ENCODE peak calls at places on chromosomes 3 and 15, in seven cellular contexts. J is AG09319, C is Peyer's patch, B is psoas muscle, K is natural killer cell, L is dorsolateral prefrontal cortex, O is H1. Q is an unnamed sample.

GRCh38 chr15:43105077-43105769 is 615 bp downstream of the UBR1 start:
- DNase-seq in O (no peak), C (peak), K (peak), L (no peak), B (no peak), J (no peak), Q (no peak)

GRCh38 chr15:67543348-67543718 is 830 bp downstream of the MAP2K5 start:
- DNase-seq in L (no peak), C (peak), B (peak), K (no peak), O (no peak), J (no peak), Q (no peak)

GRCh38 chr3:125331243-125331642 is 43.9 kb downstream of the ZNF148 start:
- DNase-seq in B (no peak), J (no peak), K (no peak), O (no peak), L (no peak), C (no peak), Q (no peak)

GRCh38 chr3:140863481-140864084 is 78.1 kb upstream of the SLC25A36 start:
- DNase-seq in C (peak), B (no peak), K (no peak), J (peak), O (peak), L (peak), Q (peak)

GRCh38 chr3:128942161-128942952 is 51.5 kb downstream of the CFAP92 start:
- DNase-seq in C (no peak), J (no peak), L (no peak), K (no peak), O (no peak), B (no peak), Q (no peak)

GRCh38 chr3:65627102-65627501 is 411.6 kb downstream of the MAGI1 start:
- DNase-seq in J (no peak), B (no peak), L (no peak), O (no peak), K (no peak), C (no peak), Q (no peak)

GRCh38 chr3:20322085-20322484 is 136.1 kb upstream of the SGO1 start:
- DNase-seq in J (no peak), K (no peak), L (no peak), C (no peak), B (no peak), O (no peak), Q (no peak)

GRCh38 chr3:99966657-99967420 is 147.5 kb downstream of the FILIP1L start:
- DNase-seq in K (no peak), J (no peak), O (no peak), L (no peak), C (no peak), B (no peak), Q (no peak)

GRCh38 chr3:119774419-119774818 is 7.5 kb upstream of the NR1I2 start:
- DNase-seq in L (no peak), C (no peak), B (no peak), O (no peak), J (no peak), K (no peak), Q (no peak)

GRCh38 chr3:46461971-46462910 is 2.5 kb downstream of the LTF start:
- DNase-seq in K (no peak), L (no peak), J (no peak), B (no peak), O (peak), C (no peak), Q (no peak)
- TF ChIP-seq CTCF in K (no peak), L (no peak), J (no peak), B (no peak), O (peak), C (no peak), Q (no peak)

DNA sequence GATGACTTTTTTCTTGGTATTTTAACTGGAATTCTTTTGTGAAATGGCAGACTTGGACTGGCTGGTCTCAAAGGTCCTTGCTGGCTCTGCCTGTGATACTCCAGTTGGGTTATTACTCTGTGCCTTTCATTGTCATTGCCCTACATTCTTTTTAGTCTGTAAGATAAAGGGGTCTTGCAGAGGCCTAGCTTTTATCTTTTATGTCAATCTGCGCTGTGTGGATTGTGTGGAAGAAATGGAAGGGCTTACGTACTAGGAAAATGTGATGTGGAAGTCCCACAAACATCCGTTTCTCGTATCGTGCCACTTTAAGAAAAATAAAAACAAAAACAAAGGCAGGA is 8.7 kb upstream of the TMEM212 start:
- DNase-seq in J (no peak), B (no peak), O (no peak), L (no peak), K (no peak), C (no peak), Q (no peak)
- TF ChIP-seq CTCF in J (no peak), B (no peak), O (no peak), L (no peak), K (peak), C (no peak), Q (no peak)

GRCh38 chr3:170189396-170190256 is 8.1 kb upstream of the PHC3 start:
- DNase-seq in K (no peak), J (no peak), L (no peak), C (no peak), B (no peak), O (no peak), Q (no peak)
- TF ChIP-seq CTCF in K (peak), J (no peak), L (no peak), C (no peak), B (no peak), O (no peak), Q (no peak)

GRCh38 chr15:89195836-89196235 is 25.5 kb downstream of the RLBP1 start:
- DNase-seq in K (no peak), C (no peak), O (no peak), L (no peak), J (peak), B (no peak), Q (no peak)

GRCh38 chr15:89192136-89192535 is 29.2 kb downstream of the RLBP1 start:
- DNase-seq in L (no peak), B (no peak), K (no peak), O (no peak), J (no peak), C (no peak), Q (no peak)

GRCh38 chr15:89196241-89196640 is 25.1 kb downstream of the RLBP1 start:
- DNase-seq in J (no peak), C (no peak), O (no peak), B (no peak), K (no peak), L (no peak), Q (no peak)

GRCh38 chr15:89194608-89195007 is 26.8 kb downstream of the RLBP1 start:
- DNase-seq in J (no peak), O (no peak), K (no peak), B (no peak), L (no peak), C (no peak), Q (no peak)

GRCh38 chr15:89192771-89193170 is 28.6 kb downstream of the RLBP1 start:
- DNase-seq in K (no peak), C (no peak), O (no peak), L (no peak), B (no peak), J (no peak), Q (no peak)
- TF ChIP-seq CTCF in K (no peak), C (no peak), O (no peak), L (no peak), B (no peak), J (no peak), Q (no peak)

GRCh38 chr15:74794970-74795349 is 13.1 kb downstream of the CSK start:
- DNase-seq in J (no peak), B (no peak), L (no peak), C (no peak), O (no peak), K (no peak), Q (no peak)

GRCh38 chr15:74792227-74793016 is 10.5 kb downstream of the CSK start:
- DNase-seq in J (no peak), B (peak), L (peak), K (no peak), C (no peak), O (no peak), Q (no peak)

GRCh38 chr15:74794248-74794969 is 12.5 kb downstream of the CSK start:
- DNase-seq in K (no peak), B (no peak), C (no peak), J (no peak), O (no peak), L (no peak), Q (no peak)

GRCh38 chr15:74791667-74792066 is 9.8 kb downstream of the CSK start:
- DNase-seq in O (no peak), L (no peak), J (no peak), K (no peak), C (no peak), B (no peak), Q (no peak)

DNA sequence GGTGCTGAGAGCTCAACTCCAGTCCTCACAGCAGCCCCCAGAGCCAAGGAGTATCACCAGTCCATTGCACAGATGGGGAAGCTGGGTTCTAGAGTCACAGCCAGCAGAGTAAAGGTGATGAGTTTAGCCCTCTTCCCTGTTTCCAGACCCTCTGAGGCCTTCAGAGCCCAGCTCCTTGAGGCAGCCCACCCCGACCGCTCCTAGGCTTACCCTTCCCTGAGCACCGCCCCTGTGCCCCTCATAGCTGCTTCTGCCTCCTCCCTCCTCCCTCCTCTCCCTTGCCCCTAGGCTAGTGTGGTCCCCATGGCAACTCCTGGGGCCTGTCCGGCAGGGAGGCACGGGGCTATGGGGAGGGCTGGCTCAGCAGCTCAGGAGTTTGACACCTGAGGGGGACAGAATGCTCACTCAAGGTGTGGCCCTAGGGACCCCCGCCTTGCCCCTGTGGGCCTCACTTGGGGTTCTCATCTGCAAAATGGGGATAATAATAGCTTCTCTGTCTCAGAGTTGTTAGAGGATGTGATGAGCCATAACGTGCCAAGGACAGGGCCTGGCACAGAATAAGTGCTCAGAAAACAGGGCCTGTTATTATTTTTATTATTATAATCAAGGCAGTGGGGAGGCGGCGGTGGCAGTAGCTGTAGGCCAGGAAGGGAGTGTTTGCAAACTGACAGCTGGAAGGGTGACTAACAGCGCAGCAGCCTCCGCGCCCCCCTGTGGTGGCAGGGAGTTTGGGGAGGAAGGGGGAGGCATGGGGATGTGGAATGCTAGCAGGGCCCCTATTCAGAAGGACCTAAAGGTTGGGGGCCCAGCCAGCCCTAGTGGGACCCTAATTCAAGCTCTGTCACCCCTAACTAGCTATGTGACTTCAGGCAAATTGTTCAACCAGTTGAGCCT is 11.5 kb downstream of the CSK start:
- DNase-seq in K (peak), J (no peak), O (no peak), L (no peak), B (no peak), C (peak), Q (no peak)
- TF ChIP-seq CTCF in K (peak), J (no peak), O (peak), L (peak), B (no peak), C (peak), Q (no peak)

GRCh38 chr3:40258555-40258954 is 51.0 kb upstream of the EIF1B start:
- DNase-seq in L (no peak), K (no peak), O (no peak), C (no peak), B (no peak), J (peak), Q (no peak)
- TF ChIP-seq CTCF in L (no peak), K (no peak), O (no peak), C (no peak), B (no peak), J (no peak), Q (no peak)

GRCh38 chr3:180646187-180646790 is 33.0 kb downstream of the CCDC39 start:
- DNase-seq in C (no peak), J (no peak), L (no peak), K (no peak), O (no peak), B (no peak), Q (no peak)
- TF ChIP-seq CTCF in C (no peak), J (no peak), L (peak), K (no peak), O (peak), B (no peak), Q (no peak)

DNA sequence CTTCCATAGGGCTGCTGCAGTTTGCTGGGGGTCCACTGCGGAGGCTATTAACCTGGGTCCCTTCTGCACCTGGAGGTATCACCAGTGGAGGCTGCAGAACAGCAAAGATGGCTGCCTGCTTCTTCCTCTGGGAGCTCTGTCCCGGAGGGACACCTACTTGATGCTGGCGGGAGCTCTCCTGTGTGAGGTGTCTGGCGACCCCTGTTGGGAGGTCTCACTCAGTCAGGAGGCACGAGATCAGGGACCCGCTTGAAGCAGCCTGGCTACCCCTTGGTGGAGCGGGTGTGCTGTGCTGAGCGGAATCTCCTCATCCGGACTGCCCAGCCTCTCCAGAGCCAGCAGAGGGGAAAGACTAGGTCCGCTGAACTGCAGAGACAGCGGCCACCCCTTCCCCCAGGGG is 56.0 kb upstream of the CTXND1 start:
- DNase-seq in B (no peak), K (no peak), L (no peak), O (peak), J (no peak), C (no peak), Q (no peak)
- TF ChIP-seq CTCF in B (no peak), K (no peak), L (no peak), O (peak), J (no peak), C (no peak), Q (no peak)

DNA sequence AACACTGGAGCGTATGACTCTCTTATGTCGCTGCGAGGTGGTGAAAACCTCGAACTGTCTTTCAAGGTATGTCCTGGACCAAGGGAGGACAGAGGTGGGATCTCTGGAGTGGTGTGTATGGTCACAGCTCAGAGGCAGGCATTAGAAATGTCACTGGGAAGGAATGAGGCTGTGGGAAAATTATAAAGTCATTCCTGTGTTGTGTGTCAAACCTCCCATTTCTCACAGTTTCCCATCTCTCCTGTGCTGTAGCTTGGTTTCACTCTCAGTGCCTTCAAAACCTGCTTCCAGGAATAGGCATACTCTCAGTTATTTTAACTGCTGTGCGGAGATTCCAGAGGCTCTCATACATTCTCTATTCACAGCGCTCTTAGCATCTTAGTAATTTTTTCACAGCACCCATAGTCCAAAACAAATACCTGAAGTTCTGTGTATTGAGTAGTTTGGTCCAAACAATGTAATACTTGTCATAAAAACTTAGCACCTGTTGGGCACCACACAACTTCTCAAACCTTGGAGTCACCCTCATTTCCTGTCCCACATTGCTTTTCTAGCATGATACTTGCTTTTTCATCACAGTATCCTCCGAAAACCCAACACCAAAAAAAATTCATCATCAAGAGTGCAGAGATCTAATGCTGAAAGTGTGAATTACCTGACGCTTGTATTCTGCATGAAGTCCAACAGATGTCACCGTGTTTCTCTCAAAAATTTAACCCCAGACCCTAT is 36.9 kb downstream of the GALNT15 start:
- DNase-seq in B (no peak), O (no peak), C (no peak), L (no peak), J (no peak), K (no peak), Q (no peak)
- TF ChIP-seq CTCF in B (no peak), O (no peak), C (no peak), L (no peak), J (no peak), K (no peak), Q (no peak)

DNA sequence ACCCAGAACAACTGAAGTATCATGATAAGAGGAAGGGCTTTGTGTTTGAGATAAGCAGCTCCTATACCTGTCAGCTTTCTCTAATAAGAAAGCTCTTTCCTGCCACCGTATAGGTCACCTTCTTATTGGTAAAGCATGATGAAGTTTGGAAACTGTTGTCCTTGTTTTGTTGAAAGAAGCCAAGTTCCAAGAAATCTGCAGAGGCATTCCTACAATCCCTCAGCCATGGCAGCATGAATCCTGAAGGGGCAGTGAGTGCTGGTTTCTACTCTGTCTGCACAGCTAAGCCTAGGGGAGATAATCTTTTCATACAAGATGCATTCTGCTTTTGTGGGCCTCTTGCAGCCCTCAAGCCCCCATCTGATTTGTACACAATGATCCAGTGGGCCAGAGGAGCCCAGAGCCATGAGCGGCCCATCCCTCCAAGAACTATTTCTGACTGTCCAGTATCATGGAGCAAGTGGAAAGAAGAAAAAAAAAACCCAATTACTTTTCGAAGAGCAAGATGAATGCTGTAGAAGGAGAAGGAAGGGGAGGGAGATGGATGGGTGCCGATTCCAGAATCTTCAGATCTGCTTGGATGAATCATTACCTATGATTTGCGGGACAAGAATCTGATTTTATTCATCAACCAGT is 1.9 kb upstream of the THBS1 start:
- DNase-seq in K (no peak), B (no peak), J (peak), L (no peak), C (no peak), O (no peak), Q (no peak)
- TF ChIP-seq CTCF in K (no peak), B (no peak), J (peak), L (no peak), C (no peak), O (no peak), Q (no peak)

Q was measured in activated B cell treated with CpG ODN at 0.5 μM for 24 hours.